ENCODE peak calls at places on chromosomes 13 and 19, in nine cellular contexts. One of them, this sample, is unnamed.
A peak's percentile ranks its signal among the peaks of the same experiment; 100 is the strongest.

GRCh38 chr13:83881917-83882625 is at the start of gene SLITRK1:
- DNase-seq in SK-N-SH: peak; percentile 16
- DNase-seq in K562: no peak
- DNase-seq in endothelial cell of umbilical vein: no peak
- DNase-seq in HepG2: no peak
- DNase-seq in GM12878: peak; percentile 9
- DNase-seq in H1: peak; percentile 53
- DNase-seq in A549: peak; percentile 17
- DNase-seq in HCT116: no peak
- DNase-seq in this sample: peak; percentile 35

GRCh38 chr19:44672226-44672625 is 944 bp downstream of the CEACAM19 start:
- DNase-seq in K562: no peak
- DNase-seq in SK-N-SH: no peak
- DNase-seq in A549: no peak
- DNase-seq in H1: no peak
- DNase-seq in endothelial cell of umbilical vein: no peak
- DNase-seq in GM12878: no peak
- DNase-seq in HCT116: no peak
- DNase-seq in HepG2: no peak
- DNase-seq in this sample: no peak

GRCh38 chr19:32498641-32499200 is 82.3 kb upstream of the PDCD5 start:
- DNase-seq in GM12878: no peak
- DNase-seq in HepG2: no peak
- DNase-seq in K562: no peak
- DNase-seq in SK-N-SH: no peak
- DNase-seq in A549: no peak
- DNase-seq in endothelial cell of umbilical vein: no peak
- DNase-seq in HCT116: no peak
- DNase-seq in H1: no peak
- DNase-seq in this sample: peak; percentile 32

GRCh38 chr19:33064117-33064777 is 441 bp downstream of the RHPN2 start:
- DNase-seq in H1: no peak
- DNase-seq in HepG2: no peak
- DNase-seq in A549: peak; percentile 68
- DNase-seq in SK-N-SH: peak; percentile 84
- DNase-seq in GM12878: no peak
- DNase-seq in endothelial cell of umbilical vein: no peak
- DNase-seq in K562: peak; percentile 74
- DNase-seq in HCT116: no peak
- DNase-seq in this sample: peak; percentile 44

GRCh38 chr13:73334459-73334858 is 275.7 kb downstream of the KLF5 start:
- DNase-seq in H1: no peak
- DNase-seq in GM12878: no peak
- DNase-seq in HCT116: no peak
- DNase-seq in A549: peak; percentile 25
- DNase-seq in HepG2: no peak
- DNase-seq in K562: no peak
- DNase-seq in endothelial cell of umbilical vein: no peak
- DNase-seq in SK-N-SH: no peak
- DNase-seq in this sample: no peak

GRCh38 chr19:30792561-30793505 is 420.6 kb downstream of the ZNF536 start:
- DNase-seq in SK-N-SH: no peak
- DNase-seq in H1: no peak
- DNase-seq in A549: no peak
- DNase-seq in HCT116: no peak
- DNase-seq in K562: no peak
- DNase-seq in endothelial cell of umbilical vein: no peak
- DNase-seq in GM12878: no peak
- DNase-seq in HepG2: no peak
- DNase-seq in this sample: no peak

GRCh38 chr13:62033932-62034331 is 618.3 kb upstream of the PCDH20 start:
- DNase-seq in endothelial cell of umbilical vein: no peak
- DNase-seq in SK-N-SH: no peak
- DNase-seq in HCT116: no peak
- DNase-seq in H1: no peak
- DNase-seq in GM12878: no peak
- DNase-seq in K562: no peak
- DNase-seq in HepG2: no peak
- DNase-seq in A549: no peak
- DNase-seq in this sample: no peak

GRCh38 chr13:108987488-108987887 is 358.1 kb downstream of the MYO16 start:
- DNase-seq in endothelial cell of umbilical vein: no peak
- DNase-seq in K562: no peak
- DNase-seq in H1: no peak
- DNase-seq in GM12878: no peak
- DNase-seq in A549: no peak
- DNase-seq in HepG2: no peak
- DNase-seq in HCT116: no peak
- DNase-seq in SK-N-SH: no peak
- DNase-seq in this sample: no peak

GRCh38 chr13:41496420-41497234 is 39.3 kb downstream of the RGCC start:
- DNase-seq in GM12878: no peak
- DNase-seq in A549: no peak
- DNase-seq in K562: no peak
- DNase-seq in H1: no peak
- DNase-seq in HepG2: no peak
- DNase-seq in endothelial cell of umbilical vein: no peak
- DNase-seq in SK-N-SH: no peak
- DNase-seq in HCT116: no peak
- DNase-seq in this sample: no peak

GRCh38 chr13:37148501-37148900 is 43.0 kb upstream of the CSNK1A1L start:
- DNase-seq in K562: no peak
- DNase-seq in SK-N-SH: peak; percentile 12
- DNase-seq in HCT116: no peak
- DNase-seq in GM12878: no peak
- DNase-seq in H1: no peak
- DNase-seq in A549: no peak
- DNase-seq in HepG2: no peak
- DNase-seq in endothelial cell of umbilical vein: no peak
- DNase-seq in this sample: no peak

GRCh38 chr13:51331354-51331861 is 8.1 kb upstream of the SERPINE3 start:
- DNase-seq in HepG2: no peak
- DNase-seq in K562: no peak
- DNase-seq in SK-N-SH: no peak
- DNase-seq in HCT116: no peak
- DNase-seq in endothelial cell of umbilical vein: no peak
- DNase-seq in GM12878: peak; percentile 26
- DNase-seq in H1: no peak
- DNase-seq in A549: no peak
- DNase-seq in this sample: peak; percentile 43

GRCh38 chr13:50421457-50422130 is 406.4 kb downstream of the KCNRG start:
- DNase-seq in endothelial cell of umbilical vein: peak; percentile 91
- DNase-seq in H1: no peak
- DNase-seq in HepG2: no peak
- DNase-seq in SK-N-SH: no peak
- DNase-seq in GM12878: no peak
- DNase-seq in K562: no peak
- DNase-seq in HCT116: no peak
- DNase-seq in A549: no peak
- DNase-seq in this sample: no peak

GRCh38 chr13:29411493-29411892 is 184.0 kb downstream of the SLC7A1 start:
- DNase-seq in HepG2: no peak
- DNase-seq in HCT116: no peak
- DNase-seq in endothelial cell of umbilical vein: no peak
- DNase-seq in GM12878: no peak
- DNase-seq in A549: no peak
- DNase-seq in H1: no peak
- DNase-seq in K562: no peak
- DNase-seq in SK-N-SH: no peak
- DNase-seq in this sample: no peak

GRCh38 chr13:87554045-87554444 is 117.1 kb upstream of the SLITRK5 start:
- DNase-seq in A549: no peak
- DNase-seq in H1: no peak
- DNase-seq in endothelial cell of umbilical vein: no peak
- DNase-seq in HCT116: no peak
- DNase-seq in K562: no peak
- DNase-seq in SK-N-SH: no peak
- DNase-seq in HepG2: no peak
- DNase-seq in GM12878: no peak
- DNase-seq in this sample: no peak

GRCh38 chr19:49691243-49692101 is 556 bp downstream of the CPT1C start:
- DNase-seq in A549: no peak
- DNase-seq in HCT116: no peak
- DNase-seq in H1: no peak
- DNase-seq in HepG2: no peak
- DNase-seq in GM12878: no peak
- DNase-seq in SK-N-SH: peak; percentile 91
- DNase-seq in endothelial cell of umbilical vein: peak; percentile 76
- DNase-seq in K562: no peak
- DNase-seq in this sample: peak; percentile 14

DNA sequence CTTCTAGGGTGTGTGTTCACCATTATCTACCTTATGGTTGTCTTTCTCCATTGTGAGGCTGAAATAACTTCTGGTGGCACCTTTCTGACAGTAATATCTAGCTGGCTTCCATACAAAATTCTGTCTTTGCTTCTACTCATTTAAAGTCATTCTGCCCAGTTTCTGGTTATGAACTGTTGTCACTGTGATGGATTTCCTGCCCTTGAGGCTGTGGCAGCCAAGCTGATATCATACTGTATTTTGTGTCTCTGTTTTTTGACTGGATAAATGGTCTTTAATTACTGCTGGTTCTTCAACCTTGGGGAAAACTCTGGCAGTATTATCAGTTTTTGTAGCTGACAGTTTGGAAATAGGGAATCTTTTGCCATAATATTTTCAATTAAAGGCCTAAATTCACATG is 233.4 kb downstream of the GPC6 start:
- DNase-seq in endothelial cell of umbilical vein: no peak
- DNase-seq in H1: no peak
- DNase-seq in A549: no peak
- DNase-seq in K562: no peak
- DNase-seq in HepG2: no peak
- DNase-seq in SK-N-SH: peak; percentile 57
- DNase-seq in HCT116: no peak
- DNase-seq in GM12878: no peak
- DNase-seq in this sample: no peak
- TF ChIP-seq MAX in endothelial cell of umbilical vein: no peak
- TF ChIP-seq MAX in H1: no peak
- TF ChIP-seq MAX in A549: no peak
- TF ChIP-seq MAX in K562: no peak
- TF ChIP-seq MAX in HepG2: no peak
- TF ChIP-seq MAX in SK-N-SH: no peak
- TF ChIP-seq MAX in HCT116: no peak
- TF ChIP-seq MAX in GM12878: no peak
- TF ChIP-seq MAX in this sample: no peak

DNA sequence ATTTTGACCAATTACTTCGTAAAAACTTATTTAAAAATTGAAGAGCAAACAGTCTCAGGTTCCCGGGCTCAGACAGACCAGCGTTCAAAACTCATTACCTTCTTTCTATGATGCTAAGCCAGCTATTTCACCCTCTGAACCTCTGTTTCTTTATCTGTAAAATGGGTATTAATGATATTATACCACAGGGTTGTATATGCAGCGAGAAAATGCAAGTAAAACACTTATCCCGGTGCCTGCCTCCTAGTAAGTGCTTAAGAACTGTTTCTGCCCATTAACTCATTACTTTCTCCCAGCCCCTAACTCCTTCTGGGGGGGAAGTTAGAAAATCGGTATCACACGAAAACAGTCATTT is 410 bp upstream of the PAK4 start:
- DNase-seq in A549: no peak
- DNase-seq in GM12878: no peak
- DNase-seq in endothelial cell of umbilical vein: no peak
- DNase-seq in HCT116: no peak
- DNase-seq in HepG2: no peak
- DNase-seq in SK-N-SH: no peak
- DNase-seq in H1: no peak
- DNase-seq in K562: no peak
- DNase-seq in this sample: no peak
- H3K4me3 ChIP-seq in A549: peak overlapping the region; percentile 84
- H3K4me3 ChIP-seq in GM12878: peak overlapping the region; percentile 87
- H3K4me3 ChIP-seq in endothelial cell of umbilical vein: no peak overlapping the region
- H3K4me3 ChIP-seq in HCT116: peak overlapping the region; percentile 96
- H3K4me3 ChIP-seq in HepG2: peak overlapping the region; percentile 87
- H3K4me3 ChIP-seq in SK-N-SH: peak overlapping the region; percentile 91
- H3K4me3 ChIP-seq in H1: no peak overlapping the region
- H3K4me3 ChIP-seq in K562: peak overlapping the region; percentile 79
- H3K4me3 ChIP-seq in this sample: peak overlapping the region; percentile 68

GRCh38 chr13:32045963-32046785 is 14.6 kb downstream of the FRY start:
- DNase-seq in HepG2: peak; percentile 92
- DNase-seq in H1: no peak
- DNase-seq in HCT116: no peak
- DNase-seq in A549: no peak
- DNase-seq in endothelial cell of umbilical vein: peak; percentile 21
- DNase-seq in K562: no peak
- DNase-seq in GM12878: no peak
- DNase-seq in SK-N-SH: no peak
- DNase-seq in this sample: peak; percentile 90
- TF ChIP-seq MAX in HepG2: no peak
- TF ChIP-seq MAX in H1: no peak
- TF ChIP-seq MAX in HCT116: no peak
- TF ChIP-seq MAX in A549: no peak
- TF ChIP-seq MAX in endothelial cell of umbilical vein: no peak
- TF ChIP-seq MAX in K562: no peak
- TF ChIP-seq MAX in GM12878: no peak
- TF ChIP-seq MAX in SK-N-SH: no peak
- TF ChIP-seq MAX in this sample: peak; percentile 91

GRCh38 chr19:41922585-41922984 is 5.7 kb downstream of the ERFL start:
- DNase-seq in HepG2: no peak
- DNase-seq in GM12878: no peak
- DNase-seq in HCT116: no peak
- DNase-seq in H1: no peak
- DNase-seq in endothelial cell of umbilical vein: no peak
- DNase-seq in K562: no peak
- DNase-seq in SK-N-SH: no peak
- DNase-seq in A549: no peak
- DNase-seq in this sample: no peak
- H3K4me3 ChIP-seq in HepG2: no peak overlapping the region
- H3K4me3 ChIP-seq in GM12878: no peak overlapping the region
- H3K4me3 ChIP-seq in HCT116: no peak overlapping the region
- H3K4me3 ChIP-seq in H1: no peak overlapping the region
- H3K4me3 ChIP-seq in endothelial cell of umbilical vein: no peak overlapping the region
- H3K4me3 ChIP-seq in K562: no peak overlapping the region
- H3K4me3 ChIP-seq in SK-N-SH: no peak overlapping the region
- H3K4me3 ChIP-seq in A549: no peak overlapping the region
- H3K4me3 ChIP-seq in this sample: no peak overlapping the region

DNA sequence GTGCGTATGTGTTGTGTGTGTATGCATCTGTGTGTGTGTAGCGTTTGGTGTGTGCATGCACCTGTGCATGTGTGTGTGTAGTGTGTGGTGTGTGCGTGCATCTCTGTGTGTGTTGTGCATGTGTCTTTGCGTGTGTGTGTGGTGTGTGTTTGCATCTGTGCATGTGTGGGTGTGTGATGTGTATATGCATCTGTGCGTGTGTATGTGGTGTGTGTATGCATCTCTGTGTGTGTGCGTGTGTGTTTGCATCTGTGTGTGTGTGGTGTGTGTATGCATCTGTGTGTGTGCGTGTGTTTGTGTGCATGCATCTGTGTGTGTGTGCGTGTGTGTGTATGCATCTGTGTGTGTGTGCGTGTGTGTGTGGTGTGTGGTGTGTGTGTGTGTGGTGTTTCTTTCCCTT is 20.6 kb downstream of the CELF5 start:
- DNase-seq in H1: no peak
- DNase-seq in SK-N-SH: no peak
- DNase-seq in endothelial cell of umbilical vein: no peak
- DNase-seq in HCT116: no peak
- DNase-seq in K562: no peak
- DNase-seq in A549: no peak
- DNase-seq in HepG2: no peak
- DNase-seq in GM12878: no peak
- DNase-seq in this sample: no peak
- TF ChIP-seq MAX in H1: no peak
- TF ChIP-seq MAX in SK-N-SH: no peak
- TF ChIP-seq MAX in endothelial cell of umbilical vein: no peak
- TF ChIP-seq MAX in HCT116: no peak
- TF ChIP-seq MAX in K562: no peak
- TF ChIP-seq MAX in A549: no peak
- TF ChIP-seq MAX in HepG2: no peak
- TF ChIP-seq MAX in GM12878: no peak
- TF ChIP-seq MAX in this sample: no peak

GRCh38 chr13:45873491-45874360 is 22.2 kb upstream of the SIAH3 start:
- DNase-seq in H1: no peak
- DNase-seq in endothelial cell of umbilical vein: peak; percentile 21
- DNase-seq in A549: no peak
- DNase-seq in K562: no peak
- DNase-seq in HCT116: peak; percentile 50
- DNase-seq in SK-N-SH: no peak
- DNase-seq in GM12878: no peak
- DNase-seq in HepG2: peak; percentile 5
- DNase-seq in this sample: no peak
- H3K4me3 ChIP-seq in H1: peak overlapping the region; percentile 7
- H3K4me3 ChIP-seq in endothelial cell of umbilical vein: no peak overlapping the region
- H3K4me3 ChIP-seq in A549: no peak overlapping the region
- H3K4me3 ChIP-seq in K562: no peak overlapping the region
- H3K4me3 ChIP-seq in HCT116: no peak overlapping the region
- H3K4me3 ChIP-seq in SK-N-SH: no peak overlapping the region
- H3K4me3 ChIP-seq in GM12878: no peak overlapping the region
- H3K4me3 ChIP-seq in HepG2: no peak overlapping the region
- H3K4me3 ChIP-seq in this sample: no peak overlapping the region

This sample was measured in NB4.